ENCODE peak calls at places on chromosomes 11 and 22, in five cellular contexts. One of them, this sample, is unnamed. For H3K4me1 and H3K36me3, the result is how much of the 10 kb centered on the place peaks cover.

GRCh38 chr22:40342521-40342920 is 3.8 kb upstream of the ADSL start:
- DNase-seq in GM23248: no peak
- DNase-seq in ovary: no peak
- DNase-seq in CD4-positive, CD25-positive, alpha-beta regulatory T cell: no peak
- DNase-seq in hepatocyte: no peak
- DNase-seq in this sample: no peak

GRCh38 chr11:61392991-61393595 is 706 bp downstream of the TMEM216 start:
- DNase-seq in hepatocyte: peak
- DNase-seq in CD4-positive, CD25-positive, alpha-beta regulatory T cell: peak
- DNase-seq in ovary: no peak
- DNase-seq in GM23248: peak
- DNase-seq in this sample: peak

GRCh38 chr11:62358273-62358672 is 21.0 kb downstream of the ASRGL1 start:
- DNase-seq in CD4-positive, CD25-positive, alpha-beta regulatory T cell: no peak
- DNase-seq in GM23248: no peak
- DNase-seq in hepatocyte: no peak
- DNase-seq in ovary: no peak
- DNase-seq in this sample: no peak

GRCh38 chr22:37681001-37681424 is 5.1 kb upstream of the NOL12 start:
- DNase-seq in GM23248: peak
- DNase-seq in ovary: no peak
- DNase-seq in CD4-positive, CD25-positive, alpha-beta regulatory T cell: no peak
- DNase-seq in hepatocyte: no peak
- DNase-seq in this sample: no peak

GRCh38 chr11:42066113-42066512 is 606.7 kb upstream of the LRRC4C start:
- DNase-seq in CD4-positive, CD25-positive, alpha-beta regulatory T cell: no peak
- DNase-seq in hepatocyte: no peak
- DNase-seq in GM23248: peak
- DNase-seq in ovary: no peak
- DNase-seq in this sample: no peak

GRCh38 chr11:118909619-118910308 is 16.0 kb downstream of the BCL9L start:
- DNase-seq in GM23248: peak
- DNase-seq in CD4-positive, CD25-positive, alpha-beta regulatory T cell: no peak
- DNase-seq in ovary: no peak
- DNase-seq in hepatocyte: no peak
- DNase-seq in this sample: peak

GRCh38 chr11:8004008-8004407 is 16.9 kb downstream of the EIF3F start:
- DNase-seq in hepatocyte: no peak
- DNase-seq in ovary: no peak
- DNase-seq in GM23248: no peak
- DNase-seq in CD4-positive, CD25-positive, alpha-beta regulatory T cell: no peak
- DNase-seq in this sample: no peak

GRCh38 chr22:37262346-37262745 is 18.3 kb upstream of the RAC2 start:
- DNase-seq in GM23248: no peak
- DNase-seq in hepatocyte: no peak
- DNase-seq in ovary: no peak
- DNase-seq in CD4-positive, CD25-positive, alpha-beta regulatory T cell: no peak
- DNase-seq in this sample: no peak

GRCh38 chr11:128893578-128894295 is 2.6 kb downstream of the KCNJ5 start:
- DNase-seq in ovary: no peak
- DNase-seq in CD4-positive, CD25-positive, alpha-beta regulatory T cell: no peak
- DNase-seq in hepatocyte: no peak
- DNase-seq in GM23248: no peak
- DNase-seq in this sample: no peak

GRCh38 chr22:19121631-19122142 is 525 bp downstream of the DGCR2 start:
- DNase-seq in hepatocyte: peak
- DNase-seq in GM23248: peak
- DNase-seq in CD4-positive, CD25-positive, alpha-beta regulatory T cell: peak
- DNase-seq in ovary: peak
- DNase-seq in this sample: peak

GRCh38 chr11:19822531-19822930 is 109.9 kb downstream of the NAV2 start:
- DNase-seq in hepatocyte: no peak
- DNase-seq in CD4-positive, CD25-positive, alpha-beta regulatory T cell: no peak
- DNase-seq in ovary: no peak
- DNase-seq in GM23248: no peak
- DNase-seq in this sample: no peak

GRCh38 chr22:37911273-37911672 is 5.2 kb downstream of the MICALL1 start:
- DNase-seq in GM23248: no peak
- DNase-seq in hepatocyte: no peak
- DNase-seq in ovary: no peak
- DNase-seq in CD4-positive, CD25-positive, alpha-beta regulatory T cell: no peak
- DNase-seq in this sample: no peak

GRCh38 chr22:35219012-35219411 is 38.3 kb upstream of the HMGXB4 start:
- DNase-seq in CD4-positive, CD25-positive, alpha-beta regulatory T cell: no peak
- DNase-seq in GM23248: peak
- DNase-seq in hepatocyte: no peak
- DNase-seq in ovary: no peak
- DNase-seq in this sample: no peak

GRCh38 chr22:17774206-17774927 is at the start of gene BID:
- DNase-seq in hepatocyte: peak
- DNase-seq in ovary: peak
- DNase-seq in CD4-positive, CD25-positive, alpha-beta regulatory T cell: peak
- DNase-seq in GM23248: peak
- DNase-seq in this sample: no peak

GRCh38 chr11:93733474-93733873 is 7.8 kb downstream of the TAF1D start:
- DNase-seq in hepatocyte: no peak
- DNase-seq in CD4-positive, CD25-positive, alpha-beta regulatory T cell: no peak
- DNase-seq in GM23248: no peak
- DNase-seq in ovary: no peak
- DNase-seq in this sample: no peak

GRCh38 chr11:117075186-117075585 is 23.0 kb downstream of the SIK3 start:
- DNase-seq in GM23248: peak
- DNase-seq in CD4-positive, CD25-positive, alpha-beta regulatory T cell: no peak
- DNase-seq in hepatocyte: no peak
- DNase-seq in ovary: no peak
- DNase-seq in this sample: no peak

GRCh38 chr22:44741929-44742328 is 10.4 kb upstream of the ARHGAP8 start:
- DNase-seq in CD4-positive, CD25-positive, alpha-beta regulatory T cell: no peak
- DNase-seq in GM23248: no peak
- DNase-seq in ovary: no peak
- DNase-seq in hepatocyte: peak
- DNase-seq in this sample: no peak

GRCh38 chr11:118635237-118635591 is 27.8 kb downstream of the PHLDB1 start:
- DNase-seq in ovary: peak
- DNase-seq in GM23248: no peak
- DNase-seq in CD4-positive, CD25-positive, alpha-beta regulatory T cell: no peak
- DNase-seq in hepatocyte: no peak
- DNase-seq in this sample: no peak

GRCh38 chr11:19738124-19738523 is 25.5 kb downstream of the NAV2 start:
- DNase-seq in ovary: no peak
- DNase-seq in hepatocyte: no peak
- DNase-seq in CD4-positive, CD25-positive, alpha-beta regulatory T cell: no peak
- DNase-seq in GM23248: no peak
- DNase-seq in this sample: no peak

GRCh38 chr11:129861702-129862107 is 33.7 kb downstream of the NFRKB start:
- DNase-seq in hepatocyte: peak
- DNase-seq in ovary: peak
- DNase-seq in CD4-positive, CD25-positive, alpha-beta regulatory T cell: no peak
- DNase-seq in GM23248: peak
- DNase-seq in this sample: peak

GRCh38 chr11:116601734-116602636 is 170.8 kb downstream of the BUD13 start:
- DNase-seq in CD4-positive, CD25-positive, alpha-beta regulatory T cell: no peak
- DNase-seq in hepatocyte: no peak
- DNase-seq in ovary: no peak
- DNase-seq in GM23248: peak
- DNase-seq in this sample: no peak

GRCh38 chr11:1309498-1310314 is at the start of gene TOLLIP:
- DNase-seq in hepatocyte: peak
- DNase-seq in GM23248: peak
- DNase-seq in ovary: peak
- DNase-seq in CD4-positive, CD25-positive, alpha-beta regulatory T cell: peak
- DNase-seq in this sample: peak

GRCh38 chr11:131687291-131688055 is 317.1 kb downstream of the NTM start:
- DNase-seq in GM23248: no peak
- DNase-seq in hepatocyte: no peak
- DNase-seq in CD4-positive, CD25-positive, alpha-beta regulatory T cell: no peak
- DNase-seq in ovary: no peak
- DNase-seq in this sample: no peak

GRCh38 chr11:133713406-133713805 is 131.9 kb downstream of the SPATA19 start:
- DNase-seq in GM23248: no peak
- DNase-seq in ovary: no peak
- DNase-seq in CD4-positive, CD25-positive, alpha-beta regulatory T cell: no peak
- DNase-seq in hepatocyte: no peak
- DNase-seq in this sample: no peak

GRCh38 chr11:13366266-13367026 is 88.9 kb downstream of the BMAL1 start:
- DNase-seq in hepatocyte: no peak
- DNase-seq in CD4-positive, CD25-positive, alpha-beta regulatory T cell: no peak
- DNase-seq in ovary: no peak
- DNase-seq in GM23248: no peak
- DNase-seq in this sample: no peak

GRCh38 chr22:39518996-39519680 is 1.2 kb upstream of the ATF4 start:
- DNase-seq in hepatocyte: peak
- DNase-seq in ovary: no peak
- DNase-seq in GM23248: no peak
- DNase-seq in CD4-positive, CD25-positive, alpha-beta regulatory T cell: no peak
- DNase-seq in this sample: peak

GRCh38 chr11:17400048-17400775 is 11.8 kb upstream of the KCNJ11 start:
- DNase-seq in ovary: no peak
- DNase-seq in GM23248: no peak
- DNase-seq in hepatocyte: no peak
- DNase-seq in CD4-positive, CD25-positive, alpha-beta regulatory T cell: no peak
- DNase-seq in this sample: no peak

GRCh38 chr11:17399236-17399635 is 10.8 kb upstream of the KCNJ11 start:
- DNase-seq in GM23248: no peak
- DNase-seq in CD4-positive, CD25-positive, alpha-beta regulatory T cell: no peak
- DNase-seq in ovary: no peak
- DNase-seq in hepatocyte: no peak
- DNase-seq in this sample: no peak

GRCh38 chr11:17402486-17402885 is 14.0 kb upstream of the KCNJ11 start:
- DNase-seq in ovary: no peak
- DNase-seq in hepatocyte: no peak
- DNase-seq in CD4-positive, CD25-positive, alpha-beta regulatory T cell: no peak
- DNase-seq in GM23248: no peak
- DNase-seq in this sample: no peak

GRCh38 chr11:17401841-17402240 is 13.4 kb upstream of the KCNJ11 start:
- DNase-seq in GM23248: no peak
- DNase-seq in ovary: no peak
- DNase-seq in hepatocyte: no peak
- DNase-seq in CD4-positive, CD25-positive, alpha-beta regulatory T cell: no peak
- DNase-seq in this sample: no peak

DNA sequence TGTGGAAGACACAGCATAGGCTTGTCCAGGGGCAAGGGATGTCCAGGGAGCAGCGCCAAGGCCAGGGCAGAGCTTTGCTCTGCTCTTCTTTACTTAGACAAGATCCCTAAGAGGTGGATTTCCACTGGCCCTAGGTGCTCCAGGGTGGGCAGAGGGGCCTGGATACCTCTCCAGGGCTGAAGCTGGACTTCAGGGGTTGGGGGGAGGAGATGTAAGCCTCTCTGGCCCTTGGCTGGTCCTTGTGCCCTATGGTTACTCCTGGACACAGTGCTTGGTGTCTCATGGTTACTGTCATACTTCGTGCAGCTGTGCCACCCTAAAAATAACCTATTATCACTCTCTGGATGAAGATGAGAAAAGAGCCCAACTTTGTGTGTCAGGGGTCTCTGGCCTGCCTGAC is 12.9 kb upstream of the KCNJ11 start:
- DNase-seq in CD4-positive, CD25-positive, alpha-beta regulatory T cell: no peak
- DNase-seq in ovary: no peak
- DNase-seq in GM23248: no peak
- DNase-seq in hepatocyte: no peak
- DNase-seq in this sample: no peak
- H3K4me1 ChIP-seq in CD4-positive, CD25-positive, alpha-beta regulatory T cell: under half
- H3K4me1 ChIP-seq in ovary: under half
- H3K4me1 ChIP-seq in GM23248: under half
- H3K4me1 ChIP-seq in hepatocyte: under half
- H3K4me1 ChIP-seq in this sample: under half

GRCh38 chr11:66745356-66746235 is 16.6 kb upstream of the SPTBN2 start:
- DNase-seq in CD4-positive, CD25-positive, alpha-beta regulatory T cell: no peak
- DNase-seq in ovary: no peak
- DNase-seq in GM23248: peak
- DNase-seq in hepatocyte: peak
- DNase-seq in this sample: no peak
- H3K4me3 ChIP-seq in CD4-positive, CD25-positive, alpha-beta regulatory T cell: peak
- H3K4me3 ChIP-seq in ovary: peak
- H3K4me3 ChIP-seq in GM23248: peak
- H3K4me3 ChIP-seq in hepatocyte: peak
- H3K4me3 ChIP-seq in this sample: peak

DNA sequence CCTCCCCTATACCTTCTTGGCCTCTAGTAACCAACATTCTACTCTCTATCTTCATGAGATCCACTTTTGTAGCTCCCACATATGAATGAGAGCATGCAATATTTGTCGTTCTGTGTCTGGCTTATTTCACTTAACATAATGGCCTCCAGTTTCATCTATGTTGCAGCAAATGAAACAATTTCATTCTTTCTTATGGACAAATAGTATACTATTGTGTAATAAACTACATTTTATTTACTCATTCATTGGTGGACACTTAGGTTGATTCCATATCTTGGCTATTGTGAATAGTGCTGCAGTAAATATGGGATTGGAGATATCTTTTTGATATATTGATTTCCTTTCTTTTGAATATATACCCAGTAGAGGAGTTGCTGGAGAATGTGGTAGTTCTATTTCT is 151.1 kb downstream of the JRKL start:
- DNase-seq in GM23248: no peak
- DNase-seq in hepatocyte: no peak
- DNase-seq in CD4-positive, CD25-positive, alpha-beta regulatory T cell: no peak
- DNase-seq in ovary: no peak
- DNase-seq in this sample: no peak
- H3K36me3 ChIP-seq in GM23248: under half
- H3K36me3 ChIP-seq in hepatocyte: under half
- H3K36me3 ChIP-seq in CD4-positive, CD25-positive, alpha-beta regulatory T cell: under half
- H3K36me3 ChIP-seq in ovary: under half
- H3K36me3 ChIP-seq in this sample: under half

GRCh38 chr22:50169774-50170341 is 673 bp upstream of the PANX2 start:
- DNase-seq in ovary: peak
- DNase-seq in hepatocyte: peak
- DNase-seq in CD4-positive, CD25-positive, alpha-beta regulatory T cell: no peak
- DNase-seq in GM23248: peak
- DNase-seq in this sample: peak
- H3K4me1 ChIP-seq in ovary: under half
- H3K4me1 ChIP-seq in hepatocyte: under half
- H3K4me1 ChIP-seq in CD4-positive, CD25-positive, alpha-beta regulatory T cell: under half
- H3K4me1 ChIP-seq in GM23248: under half
- H3K4me1 ChIP-seq in this sample: under half

This sample was measured in HAP-1.